ENCODE peak calls at places on chromosome 3, in ten cellular contexts. Q is cardiac fibroblast; W is mesothelial cell of epicardium; Y is A172; F is HS-5; C is heart left ventricle; V is activated CD4-positive, alpha-beta T cell treated with anti-CD3 and anti-CD28 coated beads for 4 hours; N is substantia nigra; M is HEK293T; K is hepatocyte. J is an unnamed sample.

GRCh38 chr3:111509308-111509707 is 32.7 kb upstream of the CD96 start:
- DNase-seq in Q (no peak), W (no peak), Y (no peak), F (no peak), C (no peak), V (no peak), N (no peak), M (no peak), K (no peak), J (no peak)

GRCh38 chr3:12782172-12782815 is 14.2 kb upstream of the CAND2 start:
- DNase-seq in Q (peak), W (no peak), Y (no peak), F (no peak), C (no peak), V (no peak), N (no peak), M (no peak), K (peak), J (no peak)

GRCh38 chr3:106877632-106878031 is 499.6 kb upstream of the CCDC54 start:
- DNase-seq in Q (no peak), W (no peak), Y (no peak), F (no peak), C (no peak), V (no peak), N (no peak), M (no peak), K (no peak), J (no peak)

GRCh38 chr3:188158731-188159355 is 4.9 kb downstream of the LPP start:
- DNase-seq in Q (no peak), W (no peak), Y (no peak), F (no peak), C (no peak), V (no peak), N (no peak), M (no peak), K (no peak), J (no peak)

GRCh38 chr3:194107126-194107525 is 28.8 kb upstream of the HES1 start:
- DNase-seq in Q (no peak), W (no peak), Y (no peak), F (no peak), C (no peak), V (no peak), N (no peak), M (no peak), K (no peak), J (no peak)

GRCh38 chr3:78918361-78919020 is 849.3 kb downstream of the ROBO1 start:
- DNase-seq in Q (no peak), W (no peak), Y (no peak), F (no peak), C (no peak), V (no peak), N (no peak), M (no peak), K (no peak), J (no peak)

GRCh38 chr3:151432624-151433372 is 28.1 kb downstream of the IGSF10 start:
- DNase-seq in Q (no peak), W (no peak), Y (no peak), F (no peak), C (no peak), V (no peak), N (no peak), M (no peak), K (no peak), J (no peak)

GRCh38 chr3:126679831-126680677 is 24.0 kb upstream of the CHCHD6 start:
- DNase-seq in Q (no peak), W (no peak), Y (no peak), F (no peak), C (no peak), V (no peak), N (no peak), M (no peak), K (no peak), J (no peak)

GRCh38 chr3:144189044-144189443 is 217.4 kb downstream of the DIPK2A start:
- DNase-seq in Q (no peak), W (no peak), Y (no peak), F (no peak), C (no peak), V (no peak), N (no peak), M (no peak), K (no peak), J (no peak)

GRCh38 chr3:111568906-111569305 is 26.2 kb downstream of the ZBED2 start:
- DNase-seq in Q (no peak), W (no peak), Y (no peak), F (no peak), C (no peak), V (no peak), N (no peak), M (no peak), K (no peak), J (no peak)

GRCh38 chr3:143822374-143822773 is 25.9 kb downstream of the SLC9A9 start:
- DNase-seq in Q (no peak), W (no peak), Y (no peak), F (no peak), C (no peak), V (no peak), N (no peak), M (no peak), K (no peak), J (no peak)

GRCh38 chr3:134473868-134474546 is 11.8 kb downstream of the ANAPC13 start:
- DNase-seq in Q (peak), W (peak), Y (peak), F (no peak), C (peak), V (peak), N (peak), M (peak), K (peak), J (peak)

GRCh38 chr3:146396792-146397191 is 72.6 kb downstream of the PLSCR2 start:
- DNase-seq in Q (no peak), W (no peak), Y (no peak), F (no peak), C (no peak), V (no peak), N (no peak), M (no peak), K (no peak), J (peak)

GRCh38 chr3:188362405-188362831 is 208.5 kb downstream of the LPP start:
- DNase-seq in Q (peak), W (no peak), Y (peak), F (peak), C (no peak), V (no peak), N (no peak), M (no peak), K (peak), J (peak)

GRCh38 chr3:24494616-24495333 is at the start of gene THRB:
- DNase-seq in Q (peak), W (peak), Y (no peak), F (no peak), C (peak), V (no peak), N (peak), M (peak), K (peak), J (peak)

J was measured in endothelial cell of umbilical vein.